ENCODE peak calls at places on chromosomes 3 and 15, in ten cellular contexts. One of them, this sample, is unnamed. For H3K4me1, the result is how much of the 10 kb centered on the place peaks cover.

GRCh38 chr15:38589502-38589901 is 24.9 kb upstream of the RASGRP1 start:
- DNase-seq in pancreas: no peak
- DNase-seq in tibial nerve: no peak
- DNase-seq in thoracic aorta: no peak
- DNase-seq in Panc1: no peak
- DNase-seq in neural progenitor cell: no peak
- DNase-seq in mammary epithelial cell: peak
- DNase-seq in cardiac muscle cell: peak
- DNase-seq in A549: peak
- DNase-seq in IMR-90: peak
- DNase-seq in this sample: no peak

GRCh38 chr3:67290424-67290823 is 292.3 kb downstream of the KBTBD8 start:
- DNase-seq in mammary epithelial cell: no peak
- DNase-seq in cardiac muscle cell: no peak
- DNase-seq in pancreas: no peak
- DNase-seq in IMR-90: no peak
- DNase-seq in tibial nerve: no peak
- DNase-seq in thoracic aorta: no peak
- DNase-seq in A549: no peak
- DNase-seq in Panc1: no peak
- DNase-seq in neural progenitor cell: no peak
- DNase-seq in this sample: no peak

GRCh38 chr3:169227911-169228310 is 435.6 kb downstream of the MECOM start:
- DNase-seq in tibial nerve: no peak
- DNase-seq in thoracic aorta: no peak
- DNase-seq in neural progenitor cell: peak
- DNase-seq in IMR-90: peak
- DNase-seq in A549: no peak
- DNase-seq in cardiac muscle cell: peak
- DNase-seq in pancreas: no peak
- DNase-seq in Panc1: no peak
- DNase-seq in mammary epithelial cell: no peak
- DNase-seq in this sample: no peak

GRCh38 chr3:186213946-186214345 is 105.1 kb upstream of the ETV5 start:
- DNase-seq in cardiac muscle cell: no peak
- DNase-seq in neural progenitor cell: no peak
- DNase-seq in tibial nerve: no peak
- DNase-seq in mammary epithelial cell: no peak
- DNase-seq in thoracic aorta: no peak
- DNase-seq in Panc1: no peak
- DNase-seq in A549: no peak
- DNase-seq in pancreas: no peak
- DNase-seq in IMR-90: no peak
- DNase-seq in this sample: no peak

GRCh38 chr3:53145109-53146077 is 15.2 kb upstream of the RFT1 start:
- DNase-seq in neural progenitor cell: no peak
- DNase-seq in cardiac muscle cell: no peak
- DNase-seq in thoracic aorta: no peak
- DNase-seq in mammary epithelial cell: no peak
- DNase-seq in IMR-90: peak
- DNase-seq in A549: no peak
- DNase-seq in Panc1: no peak
- DNase-seq in tibial nerve: no peak
- DNase-seq in pancreas: peak
- DNase-seq in this sample: no peak

GRCh38 chr3:16338999-16339398 is 74.0 kb downstream of the OXNAD1 start:
- DNase-seq in Panc1: no peak
- DNase-seq in tibial nerve: no peak
- DNase-seq in IMR-90: peak
- DNase-seq in A549: peak
- DNase-seq in neural progenitor cell: no peak
- DNase-seq in thoracic aorta: peak
- DNase-seq in cardiac muscle cell: peak
- DNase-seq in mammary epithelial cell: peak
- DNase-seq in pancreas: no peak
- DNase-seq in this sample: no peak

GRCh38 chr3:101854608-101855304 is 5.4 kb downstream of the NFKBIZ start:
- DNase-seq in IMR-90: no peak
- DNase-seq in pancreas: no peak
- DNase-seq in A549: no peak
- DNase-seq in Panc1: no peak
- DNase-seq in mammary epithelial cell: no peak
- DNase-seq in thoracic aorta: no peak
- DNase-seq in neural progenitor cell: no peak
- DNase-seq in cardiac muscle cell: no peak
- DNase-seq in tibial nerve: no peak
- DNase-seq in this sample: no peak

GRCh38 chr15:100215031-100215842 is 126.5 kb downstream of the ADAMTS17 start:
- DNase-seq in pancreas: no peak
- DNase-seq in cardiac muscle cell: no peak
- DNase-seq in Panc1: no peak
- DNase-seq in A549: no peak
- DNase-seq in thoracic aorta: no peak
- DNase-seq in neural progenitor cell: no peak
- DNase-seq in mammary epithelial cell: no peak
- DNase-seq in tibial nerve: no peak
- DNase-seq in IMR-90: no peak
- DNase-seq in this sample: no peak

GRCh38 chr3:168284728-168285127 is 189.0 kb upstream of the GOLIM4 start:
- DNase-seq in tibial nerve: no peak
- DNase-seq in IMR-90: no peak
- DNase-seq in Panc1: no peak
- DNase-seq in cardiac muscle cell: no peak
- DNase-seq in pancreas: no peak
- DNase-seq in neural progenitor cell: no peak
- DNase-seq in A549: no peak
- DNase-seq in thoracic aorta: no peak
- DNase-seq in mammary epithelial cell: no peak
- DNase-seq in this sample: no peak

GRCh38 chr3:123380261-123380660 is 68.6 kb downstream of the ADCY5 start:
- DNase-seq in tibial nerve: no peak
- DNase-seq in IMR-90: no peak
- DNase-seq in thoracic aorta: no peak
- DNase-seq in cardiac muscle cell: no peak
- DNase-seq in mammary epithelial cell: no peak
- DNase-seq in Panc1: no peak
- DNase-seq in A549: no peak
- DNase-seq in neural progenitor cell: no peak
- DNase-seq in pancreas: no peak
- DNase-seq in this sample: no peak

GRCh38 chr3:43105224-43105596 is 669 bp downstream of the POMGNT2 start:
- DNase-seq in IMR-90: no peak
- DNase-seq in neural progenitor cell: no peak
- DNase-seq in thoracic aorta: no peak
- DNase-seq in pancreas: peak
- DNase-seq in mammary epithelial cell: no peak
- DNase-seq in tibial nerve: no peak
- DNase-seq in A549: no peak
- DNase-seq in cardiac muscle cell: no peak
- DNase-seq in Panc1: no peak
- DNase-seq in this sample: no peak

GRCh38 chr3:182486459-182486858 is 306.8 kb upstream of the ATP11B start:
- DNase-seq in neural progenitor cell: no peak
- DNase-seq in thoracic aorta: no peak
- DNase-seq in IMR-90: no peak
- DNase-seq in mammary epithelial cell: no peak
- DNase-seq in Panc1: no peak
- DNase-seq in cardiac muscle cell: no peak
- DNase-seq in tibial nerve: no peak
- DNase-seq in pancreas: no peak
- DNase-seq in A549: no peak
- DNase-seq in this sample: no peak

GRCh38 chr3:122497425-122497824 is 17.3 kb downstream of the KPNA1 start:
- DNase-seq in A549: no peak
- DNase-seq in tibial nerve: no peak
- DNase-seq in Panc1: peak
- DNase-seq in pancreas: no peak
- DNase-seq in cardiac muscle cell: peak
- DNase-seq in thoracic aorta: no peak
- DNase-seq in mammary epithelial cell: peak
- DNase-seq in IMR-90: peak
- DNase-seq in neural progenitor cell: no peak
- DNase-seq in this sample: no peak

GRCh38 chr3:156477306-156477705 is 77.6 kb downstream of the SSR3 start:
- DNase-seq in Panc1: no peak
- DNase-seq in IMR-90: peak
- DNase-seq in tibial nerve: no peak
- DNase-seq in cardiac muscle cell: peak
- DNase-seq in neural progenitor cell: peak
- DNase-seq in thoracic aorta: no peak
- DNase-seq in A549: no peak
- DNase-seq in pancreas: no peak
- DNase-seq in mammary epithelial cell: no peak
- DNase-seq in this sample: no peak

GRCh38 chr3:14268897-14269296 is 90.3 kb downstream of the LSM3 start:
- DNase-seq in tibial nerve: no peak
- DNase-seq in thoracic aorta: no peak
- DNase-seq in Panc1: no peak
- DNase-seq in A549: no peak
- DNase-seq in cardiac muscle cell: no peak
- DNase-seq in IMR-90: no peak
- DNase-seq in pancreas: no peak
- DNase-seq in mammary epithelial cell: no peak
- DNase-seq in neural progenitor cell: no peak
- DNase-seq in this sample: no peak
- TF ChIP-seq CTCF in tibial nerve: no peak
- TF ChIP-seq CTCF in thoracic aorta: no peak
- TF ChIP-seq CTCF in Panc1: no peak
- TF ChIP-seq CTCF in A549: no peak
- TF ChIP-seq CTCF in cardiac muscle cell: no peak
- TF ChIP-seq CTCF in IMR-90: no peak
- TF ChIP-seq CTCF in pancreas: no peak
- TF ChIP-seq CTCF in mammary epithelial cell: no peak
- TF ChIP-seq CTCF in neural progenitor cell: no peak
- TF ChIP-seq CTCF in this sample: no peak

DNA sequence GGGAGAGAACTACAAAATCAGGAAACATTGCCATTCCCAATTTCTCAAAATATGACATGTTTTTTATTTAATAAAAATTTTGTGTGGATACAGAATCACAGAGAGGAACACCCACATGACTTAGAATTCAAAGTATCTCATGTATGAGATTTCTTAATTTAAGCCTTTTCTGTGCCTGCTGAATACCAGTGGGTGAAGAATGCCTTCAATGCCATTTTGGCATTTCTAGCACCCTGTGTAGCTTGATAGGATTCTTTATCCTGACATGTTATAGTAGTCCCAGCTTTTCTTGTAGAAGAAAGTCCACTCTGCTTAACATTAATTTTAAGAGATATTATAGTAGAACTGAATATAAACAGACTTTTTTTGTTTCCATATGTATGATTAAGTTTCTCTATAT is 3.1 kb upstream of the SLMAP start:
- DNase-seq in thoracic aorta: no peak
- DNase-seq in A549: no peak
- DNase-seq in mammary epithelial cell: no peak
- DNase-seq in cardiac muscle cell: no peak
- DNase-seq in Panc1: no peak
- DNase-seq in neural progenitor cell: no peak
- DNase-seq in pancreas: no peak
- DNase-seq in tibial nerve: no peak
- DNase-seq in IMR-90: no peak
- DNase-seq in this sample: no peak
- H3K27ac ChIP-seq in thoracic aorta: no peak
- H3K27ac ChIP-seq in A549: no peak
- H3K27ac ChIP-seq in mammary epithelial cell: peak
- H3K27ac ChIP-seq in cardiac muscle cell: no peak
- H3K27ac ChIP-seq in Panc1: no peak
- H3K27ac ChIP-seq in neural progenitor cell: no peak
- H3K27ac ChIP-seq in pancreas: peak
- H3K27ac ChIP-seq in tibial nerve: peak
- H3K27ac ChIP-seq in IMR-90: no peak
- H3K27ac ChIP-seq in this sample: peak

DNA sequence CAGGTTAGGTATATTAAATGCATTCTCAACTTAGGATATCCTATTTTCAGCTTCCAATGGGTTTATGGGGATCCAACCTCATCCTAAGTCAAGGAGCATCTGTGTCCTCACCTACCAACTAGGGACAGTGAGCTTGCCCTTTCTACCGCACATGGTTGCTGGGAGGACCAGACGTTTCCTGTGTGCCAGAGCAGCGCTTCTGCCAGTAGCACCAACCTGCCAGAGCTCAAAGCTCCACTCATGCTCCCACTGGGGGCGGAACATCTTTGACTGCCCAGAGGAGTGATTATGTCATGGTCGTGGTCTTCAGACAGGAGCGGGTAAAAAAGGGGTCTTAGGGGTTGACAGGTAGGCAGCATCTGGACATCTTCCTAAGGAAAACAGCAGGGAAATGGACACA is 24.7 kb downstream of the XPC start:
- DNase-seq in A549: no peak
- DNase-seq in tibial nerve: no peak
- DNase-seq in pancreas: no peak
- DNase-seq in cardiac muscle cell: no peak
- DNase-seq in thoracic aorta: no peak
- DNase-seq in Panc1: no peak
- DNase-seq in IMR-90: no peak
- DNase-seq in neural progenitor cell: no peak
- DNase-seq in mammary epithelial cell: no peak
- DNase-seq in this sample: no peak
- H3K4me1 ChIP-seq in A549: under half
- H3K4me1 ChIP-seq in tibial nerve: under half
- H3K4me1 ChIP-seq in pancreas: under half
- H3K4me1 ChIP-seq in cardiac muscle cell: under half
- H3K4me1 ChIP-seq in thoracic aorta: under half
- H3K4me1 ChIP-seq in Panc1: under half
- H3K4me1 ChIP-seq in IMR-90: under half
- H3K4me1 ChIP-seq in neural progenitor cell: under half
- H3K4me1 ChIP-seq in mammary epithelial cell: under half
- H3K4me1 ChIP-seq in this sample: under half

GRCh38 chr15:33621156-33621555 is 310.4 kb downstream of the RYR3 start:
- DNase-seq in cardiac muscle cell: peak
- DNase-seq in Panc1: no peak
- DNase-seq in mammary epithelial cell: peak
- DNase-seq in neural progenitor cell: no peak
- DNase-seq in A549: no peak
- DNase-seq in thoracic aorta: no peak
- DNase-seq in IMR-90: no peak
- DNase-seq in tibial nerve: no peak
- DNase-seq in pancreas: no peak
- DNase-seq in this sample: no peak

GRCh38 chr15:33618300-33618699 is 307.5 kb downstream of the RYR3 start:
- DNase-seq in tibial nerve: no peak
- DNase-seq in thoracic aorta: no peak
- DNase-seq in Panc1: no peak
- DNase-seq in A549: no peak
- DNase-seq in mammary epithelial cell: no peak
- DNase-seq in IMR-90: no peak
- DNase-seq in pancreas: no peak
- DNase-seq in cardiac muscle cell: peak
- DNase-seq in neural progenitor cell: no peak
- DNase-seq in this sample: no peak

DNA sequence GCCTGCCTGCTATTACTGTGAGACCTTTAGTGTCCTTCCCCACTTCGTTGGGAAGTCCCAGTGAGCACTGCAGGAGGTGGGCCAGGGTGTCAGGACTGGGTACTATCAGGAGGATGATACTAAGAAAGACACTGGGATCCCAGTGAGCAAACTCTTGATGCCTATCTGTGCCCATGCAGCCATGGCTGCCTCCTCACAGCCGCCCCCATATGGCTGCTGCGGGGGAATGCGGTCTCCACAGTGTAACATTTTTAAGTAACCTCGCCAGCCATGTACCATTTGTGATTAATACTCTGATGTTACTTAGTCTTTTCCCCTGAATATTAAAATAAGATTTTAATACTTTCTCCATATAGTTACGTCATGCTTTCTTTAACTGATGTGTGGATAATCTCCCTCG is 312.2 kb downstream of the RYR3 start:
- DNase-seq in A549: no peak
- DNase-seq in tibial nerve: no peak
- DNase-seq in cardiac muscle cell: no peak
- DNase-seq in neural progenitor cell: peak
- DNase-seq in mammary epithelial cell: no peak
- DNase-seq in IMR-90: no peak
- DNase-seq in Panc1: no peak
- DNase-seq in pancreas: no peak
- DNase-seq in thoracic aorta: no peak
- DNase-seq in this sample: no peak
- TF ChIP-seq CTCF in A549: no peak
- TF ChIP-seq CTCF in tibial nerve: no peak
- TF ChIP-seq CTCF in cardiac muscle cell: no peak
- TF ChIP-seq CTCF in neural progenitor cell: peak
- TF ChIP-seq CTCF in mammary epithelial cell: no peak
- TF ChIP-seq CTCF in IMR-90: no peak
- TF ChIP-seq CTCF in Panc1: no peak
- TF ChIP-seq CTCF in pancreas: no peak
- TF ChIP-seq CTCF in thoracic aorta: no peak
- TF ChIP-seq CTCF in this sample: no peak

This sample was measured in esophagus squamous epithelium.